ENCODE peak calls at places on chromosome 21, in eight cellular contexts. One of them, this sample, is unnamed. For H3K4me1, the result is how much of the 10 kb centered on the place peaks cover.

GRCh38 chr21:41957991-41958766 is 4.4 kb upstream of the C2CD2 start:
- DNase-seq in right lobe of liver: peak
- DNase-seq in HepG2: peak
- DNase-seq in lower lobe of right lung: no peak
- DNase-seq in uterus: peak
- DNase-seq in OCI-LY7: no peak
- DNase-seq in right cardiac atrium: peak
- DNase-seq in NT2/D1: no peak
- DNase-seq in this sample: no peak

GRCh38 chr21:25513810-25514209 is 93.5 kb downstream of the MRPL39 start:
- DNase-seq in OCI-LY7: no peak
- DNase-seq in right cardiac atrium: no peak
- DNase-seq in NT2/D1: no peak
- DNase-seq in uterus: no peak
- DNase-seq in right lobe of liver: no peak
- DNase-seq in lower lobe of right lung: no peak
- DNase-seq in HepG2: no peak
- DNase-seq in this sample: no peak

GRCh38 chr21:22363504-22363903 is 1365.3 kb downstream of the NCAM2 start:
- DNase-seq in right lobe of liver: no peak
- DNase-seq in OCI-LY7: no peak
- DNase-seq in lower lobe of right lung: no peak
- DNase-seq in HepG2: no peak
- DNase-seq in NT2/D1: no peak
- DNase-seq in right cardiac atrium: no peak
- DNase-seq in uterus: no peak
- DNase-seq in this sample: no peak

GRCh38 chr21:24023402-24023801 is 1583.9 kb downstream of the MRPL39 start:
- DNase-seq in uterus: no peak
- DNase-seq in right lobe of liver: no peak
- DNase-seq in lower lobe of right lung: no peak
- DNase-seq in HepG2: no peak
- DNase-seq in NT2/D1: no peak
- DNase-seq in OCI-LY7: no peak
- DNase-seq in right cardiac atrium: no peak
- DNase-seq in this sample: no peak

GRCh38 chr21:36166705-36167104 is 10.1 kb downstream of the DOP1B start:
- DNase-seq in right lobe of liver: no peak
- DNase-seq in lower lobe of right lung: no peak
- DNase-seq in OCI-LY7: no peak
- DNase-seq in NT2/D1: no peak
- DNase-seq in uterus: no peak
- DNase-seq in right cardiac atrium: no peak
- DNase-seq in HepG2: no peak
- DNase-seq in this sample: no peak

GRCh38 chr21:45427331-45428271 is 22.6 kb downstream of the COL18A1 start:
- DNase-seq in right cardiac atrium: peak
- DNase-seq in NT2/D1: no peak
- DNase-seq in right lobe of liver: no peak
- DNase-seq in lower lobe of right lung: no peak
- DNase-seq in HepG2: peak
- DNase-seq in uterus: peak
- DNase-seq in OCI-LY7: no peak
- DNase-seq in this sample: peak

GRCh38 chr21:29676395-29676794 is 263.4 kb downstream of the GRIK1 start:
- DNase-seq in lower lobe of right lung: no peak
- DNase-seq in right lobe of liver: no peak
- DNase-seq in uterus: no peak
- DNase-seq in OCI-LY7: no peak
- DNase-seq in right cardiac atrium: no peak
- DNase-seq in HepG2: no peak
- DNase-seq in NT2/D1: no peak
- DNase-seq in this sample: no peak

GRCh38 chr21:25283720-25284119 is 323.6 kb downstream of the MRPL39 start:
- DNase-seq in lower lobe of right lung: no peak
- DNase-seq in right cardiac atrium: no peak
- DNase-seq in NT2/D1: peak
- DNase-seq in uterus: no peak
- DNase-seq in OCI-LY7: peak
- DNase-seq in HepG2: peak
- DNase-seq in right lobe of liver: no peak
- DNase-seq in this sample: no peak

GRCh38 chr21:35150562-35151226 is 101.6 kb upstream of the RUNX1 start:
- DNase-seq in HepG2: no peak
- DNase-seq in right cardiac atrium: no peak
- DNase-seq in OCI-LY7: no peak
- DNase-seq in uterus: no peak
- DNase-seq in NT2/D1: no peak
- DNase-seq in lower lobe of right lung: no peak
- DNase-seq in right lobe of liver: no peak
- DNase-seq in this sample: no peak

GRCh38 chr21:26157842-26158241 is 12.7 kb downstream of the APP start:
- DNase-seq in uterus: no peak
- DNase-seq in NT2/D1: no peak
- DNase-seq in right cardiac atrium: no peak
- DNase-seq in OCI-LY7: no peak
- DNase-seq in HepG2: no peak
- DNase-seq in right lobe of liver: no peak
- DNase-seq in lower lobe of right lung: no peak
- DNase-seq in this sample: no peak

GRCh38 chr21:42156690-42157605 is 62.0 kb upstream of the ABCG1 start:
- DNase-seq in OCI-LY7: no peak
- DNase-seq in right cardiac atrium: no peak
- DNase-seq in uterus: no peak
- DNase-seq in lower lobe of right lung: no peak
- DNase-seq in right lobe of liver: no peak
- DNase-seq in NT2/D1: no peak
- DNase-seq in HepG2: no peak
- DNase-seq in this sample: peak

GRCh38 chr21:45542242-45542666 is at the start of gene SLC19A1:
- DNase-seq in uterus: peak
- DNase-seq in OCI-LY7: peak
- DNase-seq in NT2/D1: no peak
- DNase-seq in lower lobe of right lung: peak
- DNase-seq in right cardiac atrium: peak
- DNase-seq in HepG2: no peak
- DNase-seq in right lobe of liver: peak
- DNase-seq in this sample: peak

GRCh38 chr21:45332981-45333582 is 45.4 kb upstream of the POFUT2 start:
- DNase-seq in right cardiac atrium: peak
- DNase-seq in NT2/D1: no peak
- DNase-seq in HepG2: no peak
- DNase-seq in right lobe of liver: no peak
- DNase-seq in lower lobe of right lung: peak
- DNase-seq in uterus: no peak
- DNase-seq in OCI-LY7: no peak
- DNase-seq in this sample: no peak

GRCh38 chr21:16976132-16976666 is 536.6 kb upstream of the CXADR start:
- DNase-seq in OCI-LY7: no peak
- DNase-seq in right cardiac atrium: no peak
- DNase-seq in NT2/D1: no peak
- DNase-seq in lower lobe of right lung: no peak
- DNase-seq in uterus: no peak
- DNase-seq in HepG2: no peak
- DNase-seq in right lobe of liver: no peak
- DNase-seq in this sample: no peak

GRCh38 chr21:46187814-46188213 is 3.6 kb upstream of the SPATC1L start:
- DNase-seq in OCI-LY7: no peak
- DNase-seq in right cardiac atrium: no peak
- DNase-seq in lower lobe of right lung: no peak
- DNase-seq in NT2/D1: no peak
- DNase-seq in right lobe of liver: no peak
- DNase-seq in uterus: no peak
- DNase-seq in HepG2: no peak
- DNase-seq in this sample: no peak

GRCh38 chr21:29301703-29302102 is 3.0 kb downstream of the BACH1 start:
- DNase-seq in uterus: no peak
- DNase-seq in right cardiac atrium: no peak
- DNase-seq in HepG2: no peak
- DNase-seq in right lobe of liver: no peak
- DNase-seq in NT2/D1: no peak
- DNase-seq in lower lobe of right lung: no peak
- DNase-seq in OCI-LY7: no peak
- DNase-seq in this sample: no peak

GRCh38 chr21:27771938-27772505 is 805.1 kb upstream of the ADAMTS5 start:
- DNase-seq in uterus: no peak
- DNase-seq in right cardiac atrium: no peak
- DNase-seq in OCI-LY7: no peak
- DNase-seq in NT2/D1: no peak
- DNase-seq in right lobe of liver: no peak
- DNase-seq in lower lobe of right lung: no peak
- DNase-seq in HepG2: no peak
- DNase-seq in this sample: no peak

GRCh38 chr21:45169001-45169400 is 94.6 kb downstream of the ADARB1 start:
- DNase-seq in lower lobe of right lung: no peak
- DNase-seq in OCI-LY7: no peak
- DNase-seq in uterus: no peak
- DNase-seq in right cardiac atrium: no peak
- DNase-seq in HepG2: no peak
- DNase-seq in NT2/D1: no peak
- DNase-seq in right lobe of liver: no peak
- DNase-seq in this sample: no peak

GRCh38 chr21:20013851-20014250 is 984.4 kb upstream of the NCAM2 start:
- DNase-seq in right cardiac atrium: no peak
- DNase-seq in NT2/D1: no peak
- DNase-seq in uterus: no peak
- DNase-seq in OCI-LY7: no peak
- DNase-seq in lower lobe of right lung: no peak
- DNase-seq in HepG2: no peak
- DNase-seq in right lobe of liver: no peak
- DNase-seq in this sample: no peak

GRCh38 chr21:20016431-20017005 is 981.7 kb upstream of the NCAM2 start:
- DNase-seq in lower lobe of right lung: no peak
- DNase-seq in uterus: no peak
- DNase-seq in right cardiac atrium: no peak
- DNase-seq in NT2/D1: peak
- DNase-seq in OCI-LY7: no peak
- DNase-seq in right lobe of liver: no peak
- DNase-seq in HepG2: no peak
- DNase-seq in this sample: no peak

GRCh38 chr21:20010691-20011200 is 987.5 kb upstream of the NCAM2 start:
- DNase-seq in NT2/D1: no peak
- DNase-seq in right lobe of liver: no peak
- DNase-seq in uterus: no peak
- DNase-seq in OCI-LY7: no peak
- DNase-seq in lower lobe of right lung: peak
- DNase-seq in HepG2: no peak
- DNase-seq in right cardiac atrium: no peak
- DNase-seq in this sample: no peak
- H3K4me1 ChIP-seq in NT2/D1: under half
- H3K4me1 ChIP-seq in right lobe of liver: under half
- H3K4me1 ChIP-seq in uterus: under half
- H3K4me1 ChIP-seq in OCI-LY7: under half
- H3K4me1 ChIP-seq in lower lobe of right lung: under half
- H3K4me1 ChIP-seq in HepG2: under half
- H3K4me1 ChIP-seq in right cardiac atrium: under half
- H3K4me1 ChIP-seq in this sample: under half

DNA sequence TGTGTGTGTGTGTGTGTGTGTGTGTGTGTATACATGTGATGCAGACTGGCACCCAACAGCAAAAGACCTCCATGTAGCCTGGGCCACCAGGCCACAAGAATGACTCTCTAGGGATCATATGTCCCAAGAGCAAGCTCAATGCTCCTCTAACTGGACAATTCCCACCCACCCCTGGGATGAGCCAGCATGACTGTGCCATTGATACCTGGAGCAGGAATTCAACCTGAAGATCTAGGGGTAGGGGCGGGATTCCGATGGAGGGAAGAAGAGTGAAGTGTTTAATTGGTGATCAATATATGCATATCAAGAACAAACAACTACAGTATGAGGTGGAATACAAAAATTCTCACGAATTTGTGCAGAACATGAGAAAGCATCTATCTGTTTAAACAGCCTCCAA is 136.2 kb downstream of the PSMG1 start:
- DNase-seq in HepG2: no peak
- DNase-seq in uterus: no peak
- DNase-seq in lower lobe of right lung: no peak
- DNase-seq in right lobe of liver: no peak
- DNase-seq in OCI-LY7: no peak
- DNase-seq in NT2/D1: no peak
- DNase-seq in right cardiac atrium: no peak
- DNase-seq in this sample: no peak
- H3K4me1 ChIP-seq in HepG2: under half
- H3K4me1 ChIP-seq in uterus: under half
- H3K4me1 ChIP-seq in lower lobe of right lung: under half
- H3K4me1 ChIP-seq in right lobe of liver: under half
- H3K4me1 ChIP-seq in OCI-LY7: under half
- H3K4me1 ChIP-seq in NT2/D1: under half
- H3K4me1 ChIP-seq in right cardiac atrium: under half
- H3K4me1 ChIP-seq in this sample: under half

DNA sequence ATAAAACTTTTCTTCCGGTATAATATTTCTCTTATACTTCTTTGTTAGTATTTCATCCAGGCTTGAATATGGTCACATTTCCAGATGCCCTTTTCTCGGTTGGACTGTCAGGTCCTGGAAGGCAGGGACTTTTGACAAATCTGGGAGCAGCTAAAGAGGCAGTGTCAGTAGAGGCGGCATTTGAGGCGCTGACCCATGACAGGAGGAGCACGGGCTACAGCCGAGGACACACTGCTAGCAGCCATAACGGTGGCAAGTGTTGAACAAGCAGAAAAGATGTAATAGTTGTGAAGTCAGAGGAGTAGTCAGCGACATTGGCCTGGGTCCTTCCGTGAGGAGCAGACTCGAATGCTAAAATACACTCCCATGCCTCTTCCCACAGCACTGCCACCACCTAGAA is 14.5 kb upstream of the NRIP1 start:
- DNase-seq in HepG2: no peak
- DNase-seq in right lobe of liver: no peak
- DNase-seq in uterus: no peak
- DNase-seq in NT2/D1: no peak
- DNase-seq in OCI-LY7: no peak
- DNase-seq in lower lobe of right lung: no peak
- DNase-seq in right cardiac atrium: no peak
- DNase-seq in this sample: no peak
- H3K4me1 ChIP-seq in HepG2: under half
- H3K4me1 ChIP-seq in right lobe of liver: under half
- H3K4me1 ChIP-seq in uterus: under half
- H3K4me1 ChIP-seq in NT2/D1: under half
- H3K4me1 ChIP-seq in OCI-LY7: under half
- H3K4me1 ChIP-seq in lower lobe of right lung: under half
- H3K4me1 ChIP-seq in right cardiac atrium: under half
- H3K4me1 ChIP-seq in this sample: under half

DNA sequence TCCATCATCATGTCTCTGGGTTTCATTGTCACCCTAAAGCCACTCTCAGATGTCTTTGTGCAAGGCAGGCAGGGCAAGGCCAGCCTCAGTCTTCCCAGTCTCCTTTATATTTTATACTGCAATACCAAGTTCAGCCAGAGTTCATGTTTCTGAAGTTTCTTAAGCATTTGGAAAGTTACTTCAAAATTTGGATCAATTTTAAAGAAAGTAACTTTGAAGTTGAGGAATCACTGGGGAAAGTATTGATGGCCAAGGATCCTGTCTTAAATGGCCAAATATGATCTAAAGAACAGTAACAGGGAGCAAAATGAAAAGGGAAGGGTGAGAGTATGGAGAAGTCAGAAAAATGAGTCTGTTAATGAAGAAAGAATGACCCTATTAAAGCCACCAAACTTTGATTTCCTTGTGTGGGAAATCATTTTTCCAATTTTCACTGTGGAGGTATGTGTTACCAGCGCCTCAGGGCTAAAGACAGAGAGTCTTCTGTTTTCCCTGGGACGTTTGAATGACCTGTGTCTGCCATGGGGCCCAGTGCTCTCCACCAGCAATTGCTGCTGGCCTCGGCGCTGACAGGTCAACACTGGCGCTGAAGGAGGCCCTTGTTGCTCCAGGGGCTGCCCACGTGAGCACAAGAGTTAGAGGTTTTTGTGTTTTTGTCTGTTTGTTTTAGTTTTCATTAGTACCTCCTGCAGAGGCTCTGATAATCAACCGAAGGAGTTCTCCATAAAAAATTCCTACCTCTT is 93.9 kb downstream of the ATP5PO start:
- DNase-seq in NT2/D1: no peak
- DNase-seq in lower lobe of right lung: no peak
- DNase-seq in uterus: no peak
- DNase-seq in HepG2: peak
- DNase-seq in right cardiac atrium: no peak
- DNase-seq in OCI-LY7: no peak
- DNase-seq in right lobe of liver: no peak
- DNase-seq in this sample: no peak
- H3K4me1 ChIP-seq in NT2/D1: under half
- H3K4me1 ChIP-seq in lower lobe of right lung: under half
- H3K4me1 ChIP-seq in uterus: under half
- H3K4me1 ChIP-seq in HepG2: under half
- H3K4me1 ChIP-seq in right cardiac atrium: under half
- H3K4me1 ChIP-seq in OCI-LY7: under half
- H3K4me1 ChIP-seq in right lobe of liver: under half
- H3K4me1 ChIP-seq in this sample: under half

This sample was measured in ascending aorta.